ENCODE peak calls at places on chromosomes 6 and 20, in seven cellular contexts. One of them, this sample, is unnamed.

GRCh38 chr6:136669299-136669699 is 119.1 kb upstream of the MAP7 start:
- DNase-seq in body of pancreas: peak
- DNase-seq in CD8-positive, alpha-beta memory T cell: no peak
- DNase-seq in upper lobe of right lung: no peak
- DNase-seq in stomach: no peak
- DNase-seq in GM23338: no peak
- DNase-seq in colonic mucosa: no peak
- DNase-seq in this sample: no peak

GRCh38 chr20:56628015-56628872 is 862 bp upstream of the TFAP2C start:
- DNase-seq in stomach: no peak
- DNase-seq in upper lobe of right lung: no peak
- DNase-seq in CD8-positive, alpha-beta memory T cell: no peak
- DNase-seq in body of pancreas: peak
- DNase-seq in GM23338: peak
- DNase-seq in colonic mucosa: peak
- DNase-seq in this sample: peak

GRCh38 chr6:137044366-137045220 is at the start of gene IL20RA:
- DNase-seq in upper lobe of right lung: peak
- DNase-seq in stomach: peak
- DNase-seq in colonic mucosa: no peak
- DNase-seq in CD8-positive, alpha-beta memory T cell: no peak
- DNase-seq in GM23338: peak
- DNase-seq in body of pancreas: peak
- DNase-seq in this sample: peak

GRCh38 chr20:36645353-36645752 is 643 bp downstream of the SLA2 start:
- DNase-seq in body of pancreas: no peak
- DNase-seq in upper lobe of right lung: no peak
- DNase-seq in GM23338: no peak
- DNase-seq in stomach: no peak
- DNase-seq in CD8-positive, alpha-beta memory T cell: no peak
- DNase-seq in colonic mucosa: no peak
- DNase-seq in this sample: no peak

GRCh38 chr6:37540390-37540789 is 40.7 kb upstream of the CCDC167 start:
- DNase-seq in body of pancreas: no peak
- DNase-seq in stomach: no peak
- DNase-seq in upper lobe of right lung: no peak
- DNase-seq in colonic mucosa: no peak
- DNase-seq in CD8-positive, alpha-beta memory T cell: no peak
- DNase-seq in GM23338: peak
- DNase-seq in this sample: peak

GRCh38 chr20:59754551-59754950 is 150.2 kb downstream of the PHACTR3 start:
- DNase-seq in CD8-positive, alpha-beta memory T cell: no peak
- DNase-seq in body of pancreas: no peak
- DNase-seq in upper lobe of right lung: no peak
- DNase-seq in colonic mucosa: no peak
- DNase-seq in stomach: no peak
- DNase-seq in GM23338: no peak
- DNase-seq in this sample: no peak

GRCh38 chr6:32968770-32969684 is 633 bp downstream of the BRD2 start:
- DNase-seq in CD8-positive, alpha-beta memory T cell: peak
- DNase-seq in body of pancreas: peak
- DNase-seq in GM23338: peak
- DNase-seq in stomach: peak
- DNase-seq in colonic mucosa: peak
- DNase-seq in upper lobe of right lung: peak
- DNase-seq in this sample: peak

GRCh38 chr6:159203304-159204005 is 34.3 kb downstream of the FNDC1 start:
- DNase-seq in stomach: no peak
- DNase-seq in upper lobe of right lung: no peak
- DNase-seq in colonic mucosa: no peak
- DNase-seq in CD8-positive, alpha-beta memory T cell: no peak
- DNase-seq in body of pancreas: no peak
- DNase-seq in GM23338: no peak
- DNase-seq in this sample: no peak

GRCh38 chr20:59781236-59781635 is 152.2 kb downstream of the SYCP2 start:
- DNase-seq in colonic mucosa: peak
- DNase-seq in CD8-positive, alpha-beta memory T cell: no peak
- DNase-seq in stomach: no peak
- DNase-seq in GM23338: no peak
- DNase-seq in body of pancreas: no peak
- DNase-seq in upper lobe of right lung: no peak
- DNase-seq in this sample: no peak

GRCh38 chr6:127177030-127177928 is 58.8 kb downstream of the RSPO3 start:
- DNase-seq in body of pancreas: no peak
- DNase-seq in stomach: no peak
- DNase-seq in upper lobe of right lung: no peak
- DNase-seq in colonic mucosa: no peak
- DNase-seq in CD8-positive, alpha-beta memory T cell: no peak
- DNase-seq in GM23338: no peak
- DNase-seq in this sample: no peak

GRCh38 chr6:44481056-44481455 is 93.5 kb downstream of the CDC5L start:
- DNase-seq in colonic mucosa: no peak
- DNase-seq in CD8-positive, alpha-beta memory T cell: no peak
- DNase-seq in body of pancreas: no peak
- DNase-seq in GM23338: peak
- DNase-seq in upper lobe of right lung: no peak
- DNase-seq in stomach: no peak
- DNase-seq in this sample: peak

GRCh38 chr20:37361336-37361735 is 15.4 kb downstream of the SRC start:
- DNase-seq in upper lobe of right lung: peak
- DNase-seq in stomach: no peak
- DNase-seq in CD8-positive, alpha-beta memory T cell: no peak
- DNase-seq in GM23338: no peak
- DNase-seq in colonic mucosa: no peak
- DNase-seq in body of pancreas: no peak
- DNase-seq in this sample: no peak

GRCh38 chr6:115932481-115932880 is 128.2 kb downstream of the FRK start:
- DNase-seq in upper lobe of right lung: no peak
- DNase-seq in colonic mucosa: no peak
- DNase-seq in body of pancreas: no peak
- DNase-seq in GM23338: no peak
- DNase-seq in stomach: no peak
- DNase-seq in CD8-positive, alpha-beta memory T cell: no peak
- DNase-seq in this sample: no peak

GRCh38 chr6:115935361-115935760 is 125.3 kb downstream of the FRK start:
- DNase-seq in upper lobe of right lung: no peak
- DNase-seq in GM23338: no peak
- DNase-seq in body of pancreas: no peak
- DNase-seq in stomach: no peak
- DNase-seq in colonic mucosa: no peak
- DNase-seq in CD8-positive, alpha-beta memory T cell: no peak
- DNase-seq in this sample: no peak

GRCh38 chr6:115934145-115934544 is 126.5 kb downstream of the FRK start:
- DNase-seq in body of pancreas: no peak
- DNase-seq in CD8-positive, alpha-beta memory T cell: no peak
- DNase-seq in GM23338: no peak
- DNase-seq in upper lobe of right lung: no peak
- DNase-seq in stomach: no peak
- DNase-seq in colonic mucosa: no peak
- DNase-seq in this sample: no peak

DNA sequence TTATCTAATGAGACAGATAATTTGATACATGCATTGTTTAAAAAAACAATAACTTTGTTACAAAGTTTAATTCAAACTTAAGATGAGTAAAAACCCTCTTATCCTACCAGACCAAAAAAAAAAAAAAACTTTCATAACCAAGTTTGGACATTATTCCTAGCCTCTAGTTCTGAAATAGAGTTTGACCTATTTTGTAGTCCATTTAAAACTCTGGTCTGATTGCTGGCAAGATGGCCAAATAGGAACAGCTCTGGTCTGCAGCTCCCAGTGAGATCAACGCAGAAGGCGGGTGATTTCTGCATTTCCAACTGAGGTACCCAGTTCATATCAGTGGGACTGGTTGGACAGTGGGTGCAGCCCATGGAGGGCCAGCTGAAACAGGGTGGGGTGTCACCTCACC is 125.9 kb downstream of the FRK start:
- DNase-seq in upper lobe of right lung: no peak
- DNase-seq in body of pancreas: no peak
- DNase-seq in stomach: no peak
- DNase-seq in GM23338: no peak
- DNase-seq in CD8-positive, alpha-beta memory T cell: no peak
- DNase-seq in colonic mucosa: no peak
- DNase-seq in this sample: no peak
- H3K4me3 ChIP-seq in upper lobe of right lung: no peak
- H3K4me3 ChIP-seq in body of pancreas: no peak
- H3K4me3 ChIP-seq in stomach: no peak
- H3K4me3 ChIP-seq in GM23338: no peak
- H3K4me3 ChIP-seq in CD8-positive, alpha-beta memory T cell: no peak
- H3K4me3 ChIP-seq in colonic mucosa: no peak
- H3K4me3 ChIP-seq in this sample: no peak

GRCh38 chr20:2746636-2747265 is 53.7 kb downstream of the CPXM1 start:
- DNase-seq in body of pancreas: no peak
- DNase-seq in colonic mucosa: peak
- DNase-seq in upper lobe of right lung: no peak
- DNase-seq in stomach: no peak
- DNase-seq in CD8-positive, alpha-beta memory T cell: no peak
- DNase-seq in GM23338: no peak
- DNase-seq in this sample: no peak
- H3K27ac ChIP-seq in body of pancreas: no peak
- H3K27ac ChIP-seq in colonic mucosa: no peak
- H3K27ac ChIP-seq in upper lobe of right lung: no peak
- H3K27ac ChIP-seq in stomach: no peak
- H3K27ac ChIP-seq in CD8-positive, alpha-beta memory T cell: no peak
- H3K27ac ChIP-seq in GM23338: no peak
- H3K27ac ChIP-seq in this sample: no peak

GRCh38 chr20:38672504-38672903 is 51.8 kb upstream of the SLC32A1 start:
- DNase-seq in stomach: no peak
- DNase-seq in CD8-positive, alpha-beta memory T cell: no peak
- DNase-seq in GM23338: no peak
- DNase-seq in upper lobe of right lung: no peak
- DNase-seq in body of pancreas: no peak
- DNase-seq in colonic mucosa: no peak
- DNase-seq in this sample: no peak

GRCh38 chr20:38671701-38672292 is 52.5 kb upstream of the SLC32A1 start:
- DNase-seq in upper lobe of right lung: no peak
- DNase-seq in body of pancreas: no peak
- DNase-seq in stomach: no peak
- DNase-seq in CD8-positive, alpha-beta memory T cell: no peak
- DNase-seq in colonic mucosa: no peak
- DNase-seq in GM23338: no peak
- DNase-seq in this sample: no peak

GRCh38 chr20:38674178-38675133 is 49.8 kb upstream of the SLC32A1 start:
- DNase-seq in GM23338: peak
- DNase-seq in stomach: no peak
- DNase-seq in CD8-positive, alpha-beta memory T cell: peak
- DNase-seq in body of pancreas: peak
- DNase-seq in colonic mucosa: peak
- DNase-seq in upper lobe of right lung: peak
- DNase-seq in this sample: peak

GRCh38 chr20:38673261-38673660 is 51.0 kb upstream of the SLC32A1 start:
- DNase-seq in colonic mucosa: no peak
- DNase-seq in body of pancreas: no peak
- DNase-seq in GM23338: peak
- DNase-seq in CD8-positive, alpha-beta memory T cell: no peak
- DNase-seq in stomach: no peak
- DNase-seq in upper lobe of right lung: no peak
- DNase-seq in this sample: no peak

DNA sequence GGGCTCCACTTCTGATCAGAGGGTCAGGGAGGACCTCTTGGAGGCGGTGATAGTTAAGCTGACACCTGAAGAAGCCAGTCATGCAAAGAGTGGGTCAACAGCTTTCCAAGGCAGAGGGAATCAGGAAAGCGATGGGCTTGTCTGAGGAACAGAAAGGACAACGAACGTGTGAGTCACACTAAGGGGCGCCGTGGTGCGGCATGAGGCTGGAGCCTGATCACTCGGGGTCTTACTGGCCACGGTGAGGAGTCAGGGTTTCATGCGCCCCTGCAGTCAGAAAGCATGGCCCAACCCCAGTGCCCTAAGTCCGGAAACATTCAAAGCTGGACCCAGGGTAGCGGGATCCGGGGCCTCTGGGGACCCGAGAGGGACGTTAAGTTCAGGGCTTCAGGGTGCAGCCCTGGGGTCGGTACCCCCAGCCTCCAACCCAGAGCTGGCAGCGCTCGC is 50.5 kb upstream of the SLC32A1 start:
- DNase-seq in colonic mucosa: no peak
- DNase-seq in CD8-positive, alpha-beta memory T cell: no peak
- DNase-seq in upper lobe of right lung: no peak
- DNase-seq in stomach: no peak
- DNase-seq in GM23338: peak
- DNase-seq in body of pancreas: no peak
- DNase-seq in this sample: peak
- H3K4me3 ChIP-seq in colonic mucosa: peak
- H3K4me3 ChIP-seq in CD8-positive, alpha-beta memory T cell: peak
- H3K4me3 ChIP-seq in upper lobe of right lung: peak
- H3K4me3 ChIP-seq in stomach: peak
- H3K4me3 ChIP-seq in GM23338: peak
- H3K4me3 ChIP-seq in body of pancreas: no peak
- H3K4me3 ChIP-seq in this sample: peak

GRCh38 chr20:5833309-5833941 is 83.2 kb downstream of the SHLD1 start:
- DNase-seq in upper lobe of right lung: no peak
- DNase-seq in CD8-positive, alpha-beta memory T cell: no peak
- DNase-seq in GM23338: no peak
- DNase-seq in stomach: no peak
- DNase-seq in colonic mucosa: no peak
- DNase-seq in body of pancreas: no peak
- DNase-seq in this sample: no peak

GRCh38 chr20:5831539-5832237 is 81.5 kb downstream of the SHLD1 start:
- DNase-seq in body of pancreas: no peak
- DNase-seq in stomach: no peak
- DNase-seq in GM23338: no peak
- DNase-seq in CD8-positive, alpha-beta memory T cell: no peak
- DNase-seq in upper lobe of right lung: no peak
- DNase-seq in colonic mucosa: no peak
- DNase-seq in this sample: no peak

GRCh38 chr20:5834436-5835005 is 84.3 kb downstream of the SHLD1 start:
- DNase-seq in body of pancreas: no peak
- DNase-seq in upper lobe of right lung: no peak
- DNase-seq in colonic mucosa: no peak
- DNase-seq in GM23338: no peak
- DNase-seq in CD8-positive, alpha-beta memory T cell: no peak
- DNase-seq in stomach: no peak
- DNase-seq in this sample: no peak

GRCh38 chr20:5835234-5835845 is 85.1 kb downstream of the SHLD1 start:
- DNase-seq in stomach: no peak
- DNase-seq in CD8-positive, alpha-beta memory T cell: no peak
- DNase-seq in GM23338: no peak
- DNase-seq in body of pancreas: peak
- DNase-seq in colonic mucosa: no peak
- DNase-seq in upper lobe of right lung: no peak
- DNase-seq in this sample: no peak

DNA sequence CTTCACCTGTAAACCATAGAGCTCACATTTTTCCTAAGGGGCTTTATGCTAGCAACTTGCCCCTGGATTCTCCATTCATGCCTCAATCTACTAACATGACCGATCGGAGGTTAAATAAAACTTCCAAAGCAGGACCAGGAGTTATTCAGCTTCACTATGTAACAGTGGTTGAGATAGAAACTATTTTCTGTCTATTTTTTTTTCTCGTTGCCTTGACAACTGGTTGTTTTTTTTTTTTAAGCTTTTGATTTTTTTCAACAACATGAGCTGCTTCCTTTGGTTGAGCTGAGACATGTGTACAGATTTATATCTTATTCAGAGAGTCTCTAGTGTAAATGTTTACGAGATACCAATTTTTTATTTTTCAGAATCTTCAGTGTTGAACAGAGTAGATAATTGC is 85.7 kb downstream of the SHLD1 start:
- DNase-seq in upper lobe of right lung: no peak
- DNase-seq in body of pancreas: no peak
- DNase-seq in GM23338: no peak
- DNase-seq in colonic mucosa: no peak
- DNase-seq in stomach: no peak
- DNase-seq in CD8-positive, alpha-beta memory T cell: no peak
- DNase-seq in this sample: no peak
- H3K27ac ChIP-seq in upper lobe of right lung: peak
- H3K27ac ChIP-seq in body of pancreas: peak
- H3K27ac ChIP-seq in GM23338: no peak
- H3K27ac ChIP-seq in colonic mucosa: no peak
- H3K27ac ChIP-seq in stomach: no peak
- H3K27ac ChIP-seq in CD8-positive, alpha-beta memory T cell: peak
- H3K27ac ChIP-seq in this sample: no peak

GRCh38 chr6:89084954-89085353 is 4.4 kb downstream of the PNRC1 start:
- DNase-seq in GM23338: peak
- DNase-seq in upper lobe of right lung: no peak
- DNase-seq in CD8-positive, alpha-beta memory T cell: no peak
- DNase-seq in colonic mucosa: no peak
- DNase-seq in stomach: no peak
- DNase-seq in body of pancreas: no peak
- DNase-seq in this sample: peak
- H3K4me3 ChIP-seq in GM23338: no peak
- H3K4me3 ChIP-seq in upper lobe of right lung: no peak
- H3K4me3 ChIP-seq in CD8-positive, alpha-beta memory T cell: no peak
- H3K4me3 ChIP-seq in colonic mucosa: no peak
- H3K4me3 ChIP-seq in stomach: no peak
- H3K4me3 ChIP-seq in body of pancreas: no peak
- H3K4me3 ChIP-seq in this sample: no peak